ENCODE peak calls at places on chromosomes 5 and 9, in four cellular contexts. B is mucosa of descending colon, A is AML-193, E is NCI-H524. L is an unnamed sample.

GRCh38 chr5:126499742-126500396 is 76.7 kb downstream of the GRAMD2B start:
- DNase-seq in B (no peak), A (peak), E (no peak), L (no peak)

GRCh38 chr9:25537857-25538256 is 140.4 kb downstream of the TUSC1 start:
- DNase-seq in B (no peak), A (no peak), E (no peak), L (no peak)

GRCh38 chr5:142426129-142426641 is 101.4 kb upstream of the SPRY4 start:
- DNase-seq in B (no peak), A (no peak), E (no peak), L (no peak)

GRCh38 chr5:39757121-39757520 is 332.3 kb upstream of the DAB2 start:
- DNase-seq in B (no peak), A (no peak), E (no peak), L (no peak)

GRCh38 chr9:27033815-27034403 is 28.4 kb upstream of the LRRC19 start:
- DNase-seq in B (no peak), A (peak), E (peak), L (peak)

GRCh38 chr5:43207601-43208000 is 15.6 kb downstream of the NIM1K start:
- DNase-seq in B (no peak), A (no peak), E (no peak), L (no peak)

GRCh38 chr9:130713286-130713975 is 19.9 kb downstream of the EXOSC2 start:
- DNase-seq in B (no peak), A (no peak), E (peak), L (no peak)

GRCh38 chr5:27702339-27702820 is 664.0 kb upstream of the CDH9 start:
- DNase-seq in B (no peak), A (no peak), E (peak), L (no peak)

GRCh38 chr9:99054581-99054980 is 50.3 kb upstream of the TGFBR1 start:
- DNase-seq in B (no peak), A (no peak), E (no peak), L (peak)

GRCh38 chr9:104907278-104907951 is 20.5 kb downstream of the ABCA1 start:
- DNase-seq in B (no peak), A (no peak), E (no peak), L (peak)

GRCh38 chr5:34585601-34586104 is 70.5 kb upstream of the RAI14 start:
- DNase-seq in B (no peak), A (no peak), E (no peak), L (peak)

GRCh38 chr5:73615085-73615484 is 10.9 kb upstream of the ARHGEF28 start:
- DNase-seq in B (no peak), A (no peak), E (no peak), L (peak)

GRCh38 chr9:133950206-133950915 is 41.8 kb downstream of the VAV2 start:
- DNase-seq in B (peak), A (no peak), E (peak), L (no peak)

GRCh38 chr5:157520911-157521703 is 54.5 kb downstream of the ADAM19 start:
- DNase-seq in B (no peak), A (no peak), E (no peak), L (no peak)

GRCh38 chr9:99822096-99822595 is 461 bp downstream of the NR4A3 start:
- DNase-seq in B (no peak), A (no peak), E (peak), L (no peak)

GRCh38 chr9:114317665-114318357 is 5.1 kb upstream of the ORM1 start:
- DNase-seq in B (no peak), A (peak), E (no peak), L (no peak)

GRCh38 chr9:137077758-137078693 is 709 bp downstream of the UAP1L1 start:
- DNase-seq in B (peak), A (no peak), E (no peak), L (no peak)

GRCh38 chr9:111994831-111995458 is 98.3 kb downstream of the UGCG start:
- DNase-seq in B (no peak), A (no peak), E (no peak), L (peak)

GRCh38 chr5:135399838-135400542 is 959 bp upstream of the MACROH2A1 start:
- DNase-seq in B (no peak), A (no peak), E (no peak), L (no peak)

L was measured in mammary epithelial cell.